ENCODE peak calls at places on chromosomes 13 and 19, in eight cellular contexts. A is uterus, G is lung, W is epithelial cell of esophagus, T is breast epithelium, O is cardiac fibroblast, P is SK-N-SH, F is fibroblast of pulmonary artery. D is an unnamed sample.
A peak's percentile ranks its signal among the peaks of the same experiment; 100 is the strongest.

GRCh38 chr19:3538965-3539742 is at the start of gene TEKTIP1:
- DNase-seq in T (no peak), O (no peak), G (no peak), A (no peak), F (no peak), W (no peak), P (no peak), D (no peak)

GRCh38 chr13:42553098-42554046 is 20.6 kb upstream of the TNFSF11 start:
- DNase-seq in O (peak; percentile 93), P (no peak), F (peak; percentile 64), W (peak; percentile 37), T (no peak), A (no peak), G (no peak), D (no peak)

GRCh38 chr19:27972291-27973040 is 1240.5 kb downstream of the UQCRFS1 start:
- DNase-seq in G (no peak), P (no peak), T (no peak), W (peak; percentile 10), A (no peak), O (peak; percentile 51), F (peak; percentile 17), D (no peak)

GRCh38 chr13:36418022-36418805 is 14.1 kb upstream of the CCNA1 start:
- DNase-seq in W (peak; percentile 67), G (no peak), F (peak; percentile 77), O (peak; percentile 75), P (no peak), A (no peak), T (no peak), D (no peak)

GRCh38 chr13:85798999-85799646 is at the start of gene SLITRK6:
- DNase-seq in P (peak; percentile 9), A (no peak), O (peak; percentile 11), W (peak; percentile 98), T (no peak), F (peak; percentile 70), G (no peak), D (no peak)

GRCh38 chr13:34076319-34076718 is 258.4 kb downstream of the RFC3 start:
- DNase-seq in T (no peak), G (no peak), A (no peak), W (no peak), O (peak; percentile 6), P (no peak), F (no peak), D (no peak)

GRCh38 chr13:106088094-106088493 is 447.4 kb downstream of the EFNB2 start:
- DNase-seq in T (no peak), A (no peak), F (no peak), G (no peak), P (no peak), W (no peak), O (no peak), D (no peak)

GRCh38 chr13:35978607-35979316 is 152.4 kb downstream of the DCLK1 start:
- DNase-seq in P (peak; percentile 54), W (peak; percentile 65), A (peak; percentile 60), F (peak; percentile 89), G (peak; percentile 46), T (no peak), O (peak; percentile 88), D (peak; percentile 56)

GRCh38 chr19:13366529-13367143 is 139.6 kb downstream of the CACNA1A start:
- DNase-seq in F (peak; percentile 54), A (no peak), P (peak; percentile 27), W (peak; percentile 26), G (no peak), O (peak; percentile 58), T (no peak), D (peak; percentile 36)

GRCh38 chr13:93847162-93847561 is 620.6 kb downstream of the GPC6 start:
- DNase-seq in W (peak; percentile 89), G (no peak), F (peak; percentile 65), O (peak; percentile 82), A (no peak), P (no peak), T (no peak), D (no peak)

GRCh38 chr13:20140487-20140886 is 20.4 kb downstream of the GJA3 start:
- DNase-seq in P (no peak), F (no peak), W (no peak), T (no peak), O (no peak), G (no peak), A (no peak), D (no peak)

GRCh38 chr13:87884874-87885273 is 213.7 kb downstream of the SLITRK5 start:
- DNase-seq in T (no peak), F (peak; percentile 10), G (no peak), O (no peak), P (peak; percentile 1), A (no peak), W (peak; percentile 9), D (no peak)

GRCh38 chr19:40756502-40757110 is 5.6 kb downstream of the SNRPA start:
- DNase-seq in W (peak; percentile 74), T (no peak), P (no peak), F (no peak), A (no peak), G (no peak), O (no peak), D (no peak)

GRCh38 chr19:16645140-16645539 is 14.8 kb downstream of the SMIM7 start:
- DNase-seq in A (no peak), W (no peak), T (no peak), G (no peak), F (no peak), P (no peak), O (no peak), D (no peak)

GRCh38 chr13:23462815-23463559 is 29.5 kb upstream of the SACS start:
- DNase-seq in F (no peak), O (no peak), W (no peak), P (no peak), T (no peak), G (no peak), A (no peak), D (no peak)

GRCh38 chr13:37914781-37915391 is 45.3 kb upstream of the TRPC4 start:
- DNase-seq in W (peak; percentile 93), G (no peak), O (peak; percentile 60), T (no peak), P (no peak), F (peak; percentile 39), A (no peak), D (no peak)

GRCh38 chr13:37918116-37919100 is 48.8 kb upstream of the TRPC4 start:
- DNase-seq in A (peak; percentile 59), T (no peak), O (peak; percentile 4), F (no peak), W (peak; percentile 34), G (no peak), P (no peak), D (no peak)

GRCh38 chr13:37923236-37923635 is 53.7 kb upstream of the TRPC4 start:
- DNase-seq in W (no peak), F (no peak), O (no peak), T (no peak), G (no peak), P (no peak), A (no peak), D (no peak)

GRCh38 chr13:37919329-37919880 is 49.8 kb upstream of the TRPC4 start:
- DNase-seq in T (no peak), W (no peak), O (peak; percentile 2), P (no peak), F (no peak), A (no peak), G (no peak), D (no peak)
- TF ChIP-seq CTCF in T (no peak), W (no peak), O (no peak), P (no peak), F (no peak), A (no peak), G (no peak), D (no peak)

DNA sequence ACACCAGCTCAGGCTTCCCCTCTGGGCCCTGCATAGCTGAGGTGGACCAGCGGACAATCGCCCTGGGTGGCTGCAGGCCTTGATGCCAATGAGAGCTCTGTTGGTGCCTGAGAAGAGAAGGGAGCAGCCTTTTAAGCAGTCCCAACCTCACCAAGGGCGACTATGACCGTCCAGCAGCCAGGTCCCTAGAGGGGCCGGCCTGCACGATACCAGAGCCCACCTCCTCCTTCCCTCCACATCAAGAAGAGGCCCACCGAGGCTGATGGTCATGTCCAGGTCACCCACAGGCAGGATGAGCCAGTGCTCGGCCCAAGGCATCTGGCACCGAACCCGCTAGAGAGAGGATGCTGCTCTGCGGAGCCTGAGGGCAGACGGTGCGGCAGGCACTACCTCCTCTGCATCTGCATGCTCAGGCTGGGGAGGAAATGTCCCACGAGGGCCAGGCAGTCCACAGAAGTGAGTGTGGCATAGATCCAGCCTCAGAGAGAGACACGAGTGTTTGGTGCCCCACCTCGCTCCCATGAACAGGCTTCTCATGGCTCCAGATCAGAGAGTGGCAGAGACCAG is 219.4 kb downstream of the TUBA3C start:
- DNase-seq in O (no peak), T (no peak), G (no peak), W (no peak), P (no peak), F (no peak), A (no peak), D (peak; percentile 14)
- TF ChIP-seq CTCF in O (no peak), T (no peak), G (no peak), W (no peak), P (no peak), F (no peak), A (no peak), D (no peak)

DNA sequence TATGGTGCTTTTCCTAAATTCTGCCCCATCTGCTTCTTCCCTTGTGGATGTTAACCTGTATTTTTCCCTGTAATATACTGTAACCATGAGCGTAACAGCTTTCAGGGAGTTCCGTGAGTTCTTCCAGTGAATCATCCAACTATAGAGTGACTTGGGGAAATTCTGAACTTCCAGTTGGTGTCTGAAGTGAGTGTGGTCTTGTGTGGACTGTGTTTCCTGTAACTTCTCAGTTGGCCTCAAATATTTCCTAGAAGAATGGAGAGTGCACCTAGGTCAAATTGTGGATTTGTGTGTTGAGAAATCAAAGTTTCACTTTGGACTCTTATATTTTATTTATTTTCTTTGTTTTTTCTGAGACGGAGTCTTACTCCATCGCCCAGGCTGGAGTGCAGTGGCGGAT is 11.0 kb upstream of the ZNF766 start:
- DNase-seq in O (peak; percentile 39), P (no peak), G (no peak), A (no peak), F (peak; percentile 43), T (no peak), W (no peak), D (no peak)
- TF ChIP-seq CTCF in O (no peak), P (no peak), G (no peak), A (no peak), F (no peak), T (no peak), W (no peak), D (no peak)

DNA sequence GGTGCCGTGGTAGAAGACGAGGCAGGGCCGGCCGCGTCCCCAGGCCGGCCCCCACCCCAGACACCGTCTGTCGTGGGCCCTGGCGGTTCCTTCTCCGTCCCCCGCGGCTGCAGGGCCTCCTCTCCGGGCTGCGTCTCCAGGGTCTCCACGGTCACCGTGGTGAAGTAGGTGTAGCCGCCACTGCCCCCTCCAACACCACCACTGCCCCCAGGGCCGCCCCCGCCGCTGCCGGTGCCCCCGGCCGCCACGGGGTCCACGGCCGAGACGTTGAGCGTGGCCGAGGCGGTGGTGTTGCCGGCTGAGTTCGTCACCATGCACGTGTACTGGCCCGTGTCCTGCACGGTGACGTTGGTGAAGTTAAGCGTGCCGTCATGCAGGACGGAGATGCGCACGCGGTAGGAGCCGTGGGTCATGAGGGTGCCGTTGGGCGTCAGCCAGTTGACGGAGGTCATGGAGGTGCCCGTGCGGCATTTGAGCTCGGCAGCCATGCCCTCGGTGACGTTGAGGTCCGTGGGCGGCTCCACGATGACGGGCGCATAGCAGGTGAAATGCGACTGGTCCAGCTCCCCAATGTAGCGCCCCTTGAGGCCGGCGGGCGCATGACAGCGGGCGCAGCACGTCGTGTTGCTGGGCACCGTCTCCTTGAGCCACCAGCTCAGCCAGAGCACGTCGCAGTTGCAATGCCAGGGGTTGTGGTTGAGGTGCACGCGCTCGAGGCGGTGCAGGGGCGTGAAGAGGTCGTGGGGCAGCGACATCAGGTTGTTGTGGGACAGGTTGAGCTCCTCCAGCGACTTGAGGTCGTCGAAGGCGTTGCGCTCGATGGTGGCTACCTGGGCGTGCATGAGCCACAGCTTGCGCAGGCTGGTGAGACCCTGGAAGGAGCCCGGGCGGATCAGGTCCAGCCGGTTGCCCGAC is 4.6 kb upstream of the ASPDH start:
- DNase-seq in O (no peak), T (no peak), F (no peak), P (no peak), A (no peak), G (no peak), W (no peak), D (no peak)
- TF ChIP-seq CTCF in O (no peak), T (no peak), F (no peak), P (peak; percentile 27), A (no peak), G (no peak), W (no peak), D (no peak)

D was measured in GM13976.